ENCODE peak calls at places on chromosomes 7 and 10, in eight cellular contexts. O is A549; V is right lobe of liver; X is hepatocyte; W is tibial nerve; J is CD8-positive, alpha-beta T cell; L is mucosa of descending colon; N is PC-3. D is an unnamed sample. For H3K4me1, the result is how much of the 10 kb centered on the place peaks cover.

GRCh38 chr10:112953760-112954159 is 3.7 kb downstream of the TCF7L2 start:
- DNase-seq in O (no peak), V (no peak), X (peak), W (no peak), J (no peak), L (no peak), N (peak), D (no peak)

GRCh38 chr10:119546009-119546408 is 3.5 kb upstream of the RGS10 start:
- DNase-seq in O (no peak), V (no peak), X (no peak), W (no peak), J (no peak), L (no peak), N (no peak), D (no peak)

GRCh38 chr7:114819629-114820362 is 102.1 kb upstream of the MDFIC start:
- DNase-seq in O (peak), V (no peak), X (peak), W (peak), J (no peak), L (no peak), N (peak), D (no peak)

GRCh38 chr10:132850246-132850645 is 64.3 kb upstream of the NKX6-2 start:
- DNase-seq in O (no peak), V (no peak), X (no peak), W (no peak), J (no peak), L (no peak), N (no peak), D (no peak)

GRCh38 chr10:62250594-62251198 is 17.9 kb downstream of the RTKN2 start:
- DNase-seq in O (no peak), V (no peak), X (peak), W (no peak), J (no peak), L (no peak), N (peak), D (no peak)

GRCh38 chr7:114375914-114376313 is 38.7 kb upstream of the FOXP2 start:
- DNase-seq in O (no peak), V (no peak), X (no peak), W (no peak), J (no peak), L (no peak), N (no peak), D (no peak)

GRCh38 chr7:105011771-105012502 is 2.1 kb upstream of the KMT2E start:
- DNase-seq in O (no peak), V (no peak), X (no peak), W (no peak), J (no peak), L (peak), N (no peak), D (no peak)

GRCh38 chr10:96740579-96741281 is 20.4 kb upstream of the PIK3AP1 start:
- DNase-seq in O (no peak), V (peak), X (no peak), W (peak), J (no peak), L (peak), N (no peak), D (no peak)

GRCh38 chr7:94003446-94004023 is 620 bp downstream of the BET1 start:
- DNase-seq in O (peak), V (no peak), X (peak), W (peak), J (no peak), L (peak), N (peak), D (no peak)

GRCh38 chr10:111113961-111114830 is 37.4 kb downstream of the ADRA2A start:
- DNase-seq in O (no peak), V (no peak), X (no peak), W (no peak), J (no peak), L (no peak), N (no peak), D (no peak)

GRCh38 chr10:131822694-131823245 is 78.0 kb upstream of the PPP2R2D start:
- DNase-seq in O (no peak), V (peak), X (no peak), W (no peak), J (no peak), L (no peak), N (no peak), D (no peak)

GRCh38 chr7:36633377-36633776 is 90.9 kb downstream of the AOAH start:
- DNase-seq in O (no peak), V (no peak), X (no peak), W (no peak), J (no peak), L (no peak), N (no peak), D (no peak)

GRCh38 chr7:98217623-98218582 is 6.7 kb downstream of the BHLHA15 start:
- DNase-seq in O (no peak), V (peak), X (no peak), W (no peak), J (no peak), L (peak), N (no peak), D (no peak)

GRCh38 chr10:36281871-36282331 is 639.8 kb upstream of the FZD8 start:
- DNase-seq in O (peak), V (no peak), X (peak), W (peak), J (no peak), L (no peak), N (no peak), D (no peak)

GRCh38 chr7:36668080-36668479 is 56.2 kb downstream of the AOAH start:
- DNase-seq in O (no peak), V (no peak), X (no peak), W (no peak), J (no peak), L (no peak), N (no peak), D (no peak)

GRCh38 chr10:98815039-98815660 is 368.4 kb upstream of the HPS1 start:
- DNase-seq in O (no peak), V (no peak), X (no peak), W (no peak), J (no peak), L (no peak), N (no peak), D (no peak)

GRCh38 chr10:35781643-35782035 is 139.5 kb upstream of the FZD8 start:
- DNase-seq in O (no peak), V (no peak), X (peak), W (no peak), J (no peak), L (no peak), N (peak), D (no peak)

GRCh38 chr10:72001026-72001380 is 36.8 kb downstream of the CHST3 start:
- DNase-seq in O (no peak), V (no peak), X (no peak), W (no peak), J (no peak), L (no peak), N (no peak), D (no peak)

GRCh38 chr10:32095116-32095733 is 39.0 kb upstream of the KIF5B start:
- DNase-seq in O (no peak), V (no peak), X (no peak), W (no peak), J (no peak), L (peak), N (peak), D (no peak)

GRCh38 chr10:126458453-126458852 is 70.2 kb upstream of the ADAM12 start:
- DNase-seq in O (no peak), V (peak), X (no peak), W (no peak), J (no peak), L (no peak), N (peak), D (peak)

GRCh38 chr7:112205348-112206237 is 606 bp downstream of the DOCK4 start:
- DNase-seq in O (peak), V (peak), X (peak), W (peak), J (peak), L (peak), N (peak), D (no peak)

GRCh38 chr10:68106656-68107055 is 2.6 kb upstream of the MYPN start:
- DNase-seq in O (no peak), V (no peak), X (no peak), W (no peak), J (no peak), L (no peak), N (peak), D (no peak)

GRCh38 chr10:124703778-124704427 is 40.3 kb downstream of the FAM53B start:
- DNase-seq in O (no peak), V (peak), X (no peak), W (peak), J (no peak), L (peak), N (no peak), D (peak)
- H3K4me1 ChIP-seq in O (under half), V (under half), X (under half), W (half or more), J (half or more), L (half or more), N (under half), D (half or more)

GRCh38 chr10:5553400-5554170 is 28.8 kb downstream of the CALML3 start:
- DNase-seq in O (no peak), V (peak), X (no peak), W (no peak), J (no peak), L (no peak), N (no peak), D (no peak)

GRCh38 chr10:5556576-5556975 is 31.8 kb downstream of the CALML3 start:
- DNase-seq in O (no peak), V (no peak), X (no peak), W (no peak), J (no peak), L (no peak), N (no peak), D (no peak)

GRCh38 chr10:5557040-5557721 is 32.4 kb downstream of the CALML3 start:
- DNase-seq in O (no peak), V (no peak), X (no peak), W (no peak), J (no peak), L (no peak), N (no peak), D (no peak)

GRCh38 chr10:5555881-5556280 is 31.1 kb downstream of the CALML3 start:
- DNase-seq in O (no peak), V (no peak), X (no peak), W (no peak), J (no peak), L (no peak), N (no peak), D (no peak)

DNA sequence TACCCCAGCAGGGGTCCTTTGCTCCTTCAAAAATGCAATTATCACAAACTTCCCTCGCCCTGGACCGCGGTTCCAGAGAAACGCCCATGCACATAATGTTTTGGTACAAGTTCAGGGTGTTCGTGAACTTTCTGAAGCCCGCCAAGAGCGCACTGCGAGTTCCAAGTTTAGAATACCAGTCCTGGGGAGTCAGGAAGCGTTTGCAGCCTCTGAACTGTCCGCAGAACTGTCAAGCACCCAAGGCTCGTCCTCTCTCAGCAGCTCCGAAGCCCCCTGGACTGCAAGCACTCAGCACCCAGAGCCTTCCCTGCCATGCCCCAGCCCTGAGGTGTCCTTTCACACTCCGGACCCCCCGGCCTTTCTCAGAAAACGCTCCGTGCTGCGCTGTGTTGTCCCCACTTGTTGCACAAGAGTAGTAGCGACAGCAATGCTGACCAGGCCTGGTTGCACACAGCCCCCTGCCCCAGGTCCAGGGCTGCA is 30.3 kb downstream of the CALML3 start:
- DNase-seq in O (no peak), V (no peak), X (no peak), W (no peak), J (no peak), L (peak), N (no peak), D (no peak)
- H3K4me1 ChIP-seq in O (under half), V (under half), X (under half), W (under half), J (under half), L (under half), N (half or more), D (half or more)

GRCh38 chr7:22280031-22280430 is 76.9 kb downstream of the RAPGEF5 start:
- DNase-seq in O (no peak), V (no peak), X (no peak), W (no peak), J (no peak), L (no peak), N (no peak), D (no peak)
- H3K4me1 ChIP-seq in O (under half), V (under half), X (under half), W (under half), J (under half), L (under half), N (under half), D (under half)

DNA sequence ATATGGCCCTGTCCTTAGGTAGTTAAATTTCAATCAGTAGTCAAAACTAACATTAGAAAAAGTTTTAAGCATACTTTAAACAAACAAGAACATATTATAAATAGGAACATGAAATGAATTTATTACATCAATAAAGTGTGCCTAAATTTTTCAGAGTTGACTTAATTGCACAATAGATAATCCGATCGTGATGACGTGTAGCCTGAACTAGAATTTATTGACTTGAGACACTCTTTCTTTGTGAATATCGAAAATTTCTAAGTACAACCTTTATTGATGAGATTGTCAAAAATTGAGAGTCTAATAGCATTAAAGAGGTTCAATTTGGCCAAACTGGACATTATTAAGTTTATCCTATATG is 56.0 kb downstream of the CALD1 start:
- DNase-seq in O (no peak), V (no peak), X (no peak), W (no peak), J (no peak), L (no peak), N (no peak), D (no peak)
- H3K4me1 ChIP-seq in O (under half), V (under half), X (under half), W (under half), J (under half), L (under half), N (under half), D (half or more)

DNA sequence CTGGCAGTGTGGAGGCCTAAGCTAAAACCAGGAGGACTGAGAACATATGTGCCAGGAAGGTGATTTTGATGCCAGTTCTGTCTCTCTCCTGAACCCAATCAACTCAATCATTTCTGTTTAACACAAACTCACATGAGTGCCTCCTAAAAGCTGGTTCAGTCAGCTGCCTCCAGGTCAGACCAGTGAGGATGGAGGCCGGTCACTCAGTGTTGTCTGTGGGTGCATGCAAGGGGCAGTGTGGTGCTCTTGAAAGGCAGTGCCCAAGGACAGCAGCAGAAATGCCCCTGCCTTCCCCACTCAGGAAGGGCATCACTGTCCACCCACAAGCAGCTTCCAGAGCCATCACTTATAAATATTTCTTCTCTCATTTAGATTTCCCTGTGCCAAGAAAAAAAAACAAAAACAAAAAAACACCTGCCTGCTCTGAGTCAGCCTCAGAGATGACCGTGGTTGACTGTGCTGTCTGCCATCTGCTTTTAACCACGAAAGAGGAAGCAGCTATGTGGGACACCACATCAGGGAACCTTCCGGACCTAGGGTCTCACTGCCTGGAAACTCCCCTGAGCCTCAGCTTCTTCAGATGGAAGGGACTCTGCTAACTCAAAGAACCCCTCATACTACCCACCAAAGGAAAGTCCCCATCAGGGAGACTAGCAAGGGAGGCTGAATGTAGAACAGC is 39.1 kb downstream of the VOPP1 start:
- DNase-seq in O (no peak), V (no peak), X (no peak), W (peak), J (peak), L (no peak), N (peak), D (no peak)
- H3K4me1 ChIP-seq in O (under half), V (under half), X (under half), W (under half), J (half or more), L (under half), N (under half), D (half or more)

DNA sequence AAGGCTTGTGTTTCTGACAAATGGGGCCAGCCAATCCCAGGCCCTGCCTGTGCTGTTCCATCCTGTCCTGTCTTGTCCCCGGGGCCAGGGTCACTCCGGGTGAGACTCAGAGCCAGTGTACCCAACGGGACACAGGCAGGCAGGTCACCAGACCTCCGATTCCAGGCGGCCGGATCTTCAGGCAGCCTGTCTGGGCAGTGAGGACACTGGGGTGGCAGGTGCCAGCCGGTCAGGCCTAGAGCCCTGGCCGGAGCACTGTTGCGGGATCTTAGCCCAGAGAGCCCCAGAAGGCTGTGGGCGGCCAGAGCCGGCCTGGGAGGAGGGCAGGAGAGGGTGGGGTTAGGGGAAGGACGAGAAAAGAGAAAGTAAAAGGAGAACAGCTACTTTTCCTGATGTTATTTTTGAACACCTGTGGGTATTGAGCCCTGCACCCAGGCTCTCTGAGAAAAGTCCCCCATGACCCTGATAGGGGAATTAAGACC is 134.3 kb upstream of the TNRC18 start:
- DNase-seq in O (no peak), V (peak), X (peak), W (peak), J (no peak), L (peak), N (no peak), D (no peak)
- H3K4me1 ChIP-seq in O (half or more), V (under half), X (under half), W (under half), J (under half), L (under half), N (under half), D (half or more)

GRCh38 chr7:73742338-73742752 is 3.7 kb upstream of the ABHD11 start:
- DNase-seq in O (no peak), V (no peak), X (peak), W (no peak), J (no peak), L (peak), N (no peak), D (no peak)

GRCh38 chr7:73739387-73739767 is 775 bp upstream of the ABHD11 start:
- DNase-seq in O (no peak), V (no peak), X (no peak), W (no peak), J (no peak), L (no peak), N (no peak), D (no peak)

GRCh38 chr7:73740212-73740611 is 1.6 kb upstream of the ABHD11 start:
- DNase-seq in O (no peak), V (no peak), X (no peak), W (no peak), J (no peak), L (no peak), N (no peak), D (no peak)

GRCh38 chr7:73741600-73741999 is 3.0 kb upstream of the ABHD11 start:
- DNase-seq in O (no peak), V (no peak), X (no peak), W (no peak), J (no peak), L (no peak), N (no peak), D (no peak)

DNA sequence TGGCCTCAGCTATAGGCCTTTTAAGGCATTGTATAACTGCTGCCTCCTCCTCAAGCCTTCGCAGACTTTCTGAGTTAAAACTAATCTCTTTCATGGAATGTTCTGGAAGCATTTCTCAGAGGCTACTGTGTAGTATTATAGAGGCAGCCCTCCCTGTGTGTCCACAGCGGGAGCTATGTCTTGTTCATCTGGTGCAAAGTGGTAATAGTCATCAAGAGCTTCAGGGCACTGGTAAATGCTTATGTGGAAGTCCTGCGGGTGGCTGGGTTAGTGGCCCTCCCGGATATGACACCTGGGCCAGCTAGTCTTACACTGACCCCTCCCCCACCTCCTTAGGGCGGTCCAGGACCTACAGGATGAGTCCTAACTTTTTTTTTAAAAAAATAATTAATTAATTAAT is 2.2 kb upstream of the ABHD11 start:
- DNase-seq in O (no peak), V (no peak), X (peak), W (no peak), J (no peak), L (no peak), N (no peak), D (no peak)
- H3K4me1 ChIP-seq in O (under half), V (under half), X (under half), W (under half), J (under half), L (half or more), N (under half), D (under half)

GRCh38 chr7:123343611-123344010 is 143.8 kb upstream of the SLC13A1 start:
- DNase-seq in O (no peak), V (no peak), X (no peak), W (no peak), J (no peak), L (no peak), N (no peak), D (no peak)
- H3K4me1 ChIP-seq in O (under half), V (under half), X (under half), W (under half), J (under half), L (under half), N (under half), D (under half)

GRCh38 chr7:142438235-142438922 is 180.5 kb upstream of the PRSS58 start:
- DNase-seq in O (peak), V (no peak), X (peak), W (no peak), J (no peak), L (peak), N (peak), D (no peak)
- H3K4me1 ChIP-seq in O (under half), V (under half), X (under half), W (under half), J (under half), L (under half), N (half or more), D (under half)

D was measured in esophagus muscularis mucosa.